ENCODE peak calls at places on chromosome 22, in four cellular contexts. K is K562, F is HepG2, O is H1. N is an unnamed sample.

GRCh38 chr22:31962392-31963113 is 18.2 kb downstream of the YWHAH start:
- DNase-seq in K (no peak), F (no peak), O (no peak), N (no peak)

GRCh38 chr22:37599161-37599560 is 9.5 kb upstream of the GGA1 start:
- DNase-seq in K (no peak), F (no peak), O (no peak), N (no peak)

GRCh38 chr22:37256075-37256726 is 12.1 kb upstream of the RAC2 start:
- DNase-seq in F (no peak), K (no peak), O (no peak), N (no peak)

GRCh38 chr22:32836286-32836859 is 34.9 kb downstream of the TIMP3 start:
- DNase-seq in F (peak), K (peak), O (no peak), N (no peak)

GRCh38 chr22:20138417-20138738 is 6.8 kb downstream of the ZDHHC8 start:
- DNase-seq in K (peak), O (no peak), F (no peak), N (no peak)

GRCh38 chr22:23089633-23090032 is 19.3 kb downstream of the GNAZ start:
- DNase-seq in O (no peak), K (peak), F (no peak), N (no peak)

GRCh38 chr22:31533391-31533790 is 37.1 kb downstream of the SFI1 start:
- DNase-seq in K (no peak), F (no peak), O (no peak), N (no peak)

GRCh38 chr22:19800761-19801244 is 40.2 kb downstream of the TBX1 start:
- DNase-seq in K (peak), F (peak), O (no peak), N (no peak)

GRCh38 chr22:42801537-42802165 is 55.4 kb downstream of the ARFGAP3 start:
- DNase-seq in O (no peak), K (no peak), F (no peak), N (no peak)

GRCh38 chr22:17562906-17563870 is at the start of gene SLC25A18:
- DNase-seq in O (no peak), K (peak), F (peak), N (no peak)

GRCh38 chr22:19062909-19063308 is 59.3 kb downstream of the DGCR2 start:
- DNase-seq in F (no peak), K (no peak), O (no peak), N (no peak)

GRCh38 chr22:17836977-17837742 is 62.9 kb upstream of the BID start:
- DNase-seq in O (peak), F (no peak), K (no peak), N (no peak)

GRCh38 chr22:50182176-50183081 is 3.3 kb upstream of the TRABD start:
- DNase-seq in O (no peak), K (no peak), F (no peak), N (no peak)

GRCh38 chr22:50184004-50184461 is 1.7 kb upstream of the TRABD start:
- DNase-seq in O (no peak), F (peak), K (no peak), N (no peak)

GRCh38 chr22:50184541-50185383 is 951 bp upstream of the TRABD start:
- DNase-seq in K (no peak), O (no peak), F (no peak), N (no peak)

GRCh38 chr22:50185384-50186087 is at the start of gene TRABD:
- DNase-seq in F (peak), O (peak), K (peak), N (no peak)

GRCh38 chr22:50183141-50183971 is 2.4 kb upstream of the TRABD start:
- DNase-seq in F (no peak), O (no peak), K (no peak), N (no peak)
- TF ChIP-seq ZNF274 in F (no peak), O (no peak), K (no peak), N (no peak)

DNA sequence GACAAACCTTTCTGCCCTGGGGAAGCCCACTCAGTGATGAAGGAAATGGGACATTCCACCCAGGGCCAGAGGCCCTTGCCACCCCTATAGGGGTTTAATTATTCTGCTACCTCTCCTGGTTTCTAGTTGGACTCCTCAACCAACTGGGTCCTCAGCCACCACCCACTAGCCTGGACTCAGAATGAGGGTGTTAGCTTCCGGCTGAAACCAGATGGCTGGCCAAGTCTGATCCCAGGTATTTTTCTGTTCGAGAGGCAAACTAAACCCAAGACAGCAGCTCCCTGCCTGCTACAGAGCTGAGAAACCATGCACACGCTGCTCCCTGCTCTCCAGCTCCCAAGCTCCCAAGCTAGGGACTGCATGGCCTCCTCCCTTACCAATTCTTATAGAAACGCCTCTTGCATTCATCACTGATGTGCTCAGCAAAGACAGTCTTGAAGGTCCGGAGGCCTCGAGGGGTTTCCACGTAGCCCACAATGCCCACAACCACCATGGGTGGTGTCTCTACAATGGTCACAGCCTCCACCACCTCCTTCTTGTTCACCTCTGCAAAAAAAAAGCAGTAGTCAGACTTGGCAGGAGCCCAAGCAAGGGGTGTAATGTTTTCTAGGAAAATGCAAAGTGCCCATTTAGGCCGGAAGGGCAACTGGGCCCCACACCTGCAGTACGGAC is 2.2 kb downstream of the RPL3 start:
- DNase-seq in K (no peak), F (no peak), O (no peak), N (no peak)
- TF ChIP-seq GABPA in K (no peak), F (no peak), O (no peak), N (no peak)

GRCh38 chr22:46594947-46595298 is 25.3 kb upstream of the GRAMD4 start:
- DNase-seq in O (no peak), F (no peak), K (no peak), N (no peak)

GRCh38 chr22:46593996-46594946 is 25.9 kb upstream of the GRAMD4 start:
- DNase-seq in K (no peak), F (no peak), O (no peak), N (no peak)

GRCh38 chr22:46592390-46592872 is 27.8 kb upstream of the GRAMD4 start:
- DNase-seq in O (no peak), K (no peak), F (no peak), N (no peak)

GRCh38 chr22:46591890-46592289 is 28.3 kb upstream of the GRAMD4 start:
- DNase-seq in K (no peak), F (no peak), O (no peak), N (no peak)

GRCh38 chr22:46593211-46593676 is 26.9 kb upstream of the GRAMD4 start:
- DNase-seq in K (no peak), O (no peak), F (no peak), N (no peak)
- TF ChIP-seq ZNF274 in K (no peak), O (no peak), F (no peak), N (no peak)

DNA sequence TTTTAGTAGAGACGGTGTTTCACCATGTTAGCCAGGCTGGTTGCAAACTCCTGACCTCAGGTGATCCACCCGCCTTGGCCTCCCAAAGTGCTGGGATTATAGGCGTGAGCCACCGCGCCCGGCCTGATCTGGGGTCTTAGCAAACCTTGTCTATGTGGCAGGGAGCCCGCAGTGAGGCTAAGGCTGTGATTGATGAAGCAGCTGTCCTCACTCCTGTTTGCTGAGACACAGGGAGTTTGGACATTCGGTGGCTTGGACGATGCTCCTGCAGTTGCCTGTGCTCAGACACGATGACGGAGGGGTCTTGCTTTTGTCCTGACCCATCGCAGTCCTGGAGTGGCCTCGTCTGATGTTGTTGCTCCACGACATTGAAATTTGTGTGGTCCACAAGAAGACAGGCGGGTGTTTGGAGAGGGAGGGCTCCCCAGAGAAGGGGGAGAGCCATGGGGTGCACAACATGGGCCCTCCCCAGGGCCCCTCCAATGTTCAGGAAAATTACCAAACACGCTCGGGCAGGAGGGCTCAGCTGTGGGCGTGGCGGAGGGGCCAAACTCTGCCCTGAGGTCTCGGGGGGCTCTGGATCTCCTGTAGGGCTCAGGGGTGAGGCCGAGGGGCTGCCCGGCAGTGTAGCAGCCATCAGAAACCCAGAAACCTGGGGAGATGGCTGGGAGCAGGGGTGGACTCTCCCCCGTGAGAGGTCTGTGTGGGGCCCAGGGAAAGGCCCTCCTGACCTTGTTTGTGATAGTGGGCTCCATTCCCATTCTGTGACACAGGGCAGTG is 41.8 kb upstream of the PRR5 start:
- DNase-seq in F (no peak), K (no peak), O (no peak), N (no peak)
- TF ChIP-seq GABPA in F (no peak), K (no peak), O (no peak), N (no peak)

GRCh38 chr22:33969052-33969451 is 48.8 kb upstream of the LARGE1 start:
- DNase-seq in F (no peak), K (no peak), O (no peak), N (no peak)
- TF ChIP-seq ZNF274 in F (no peak), K (no peak), O (no peak), N (no peak)

N was measured in GM12878.